ENCODE peak calls at places on chromosomes 3 and 15, in ten cellular contexts. H is H1; X is NCI-H69; U is OCI-LY7; O is stimulated activated CD4-positive, alpha-beta T cell treated with anti-CD3 and anti-CD28 coated beads, Interleukin-4, amount 100 ng/mL, for 48 hours; C is LHCN-M2; I is AG08395; B is mesenteric fat pad; S is sciatic nerve; J is caudate nucleus. W is an unnamed sample.

GRCh38 chr3:90136468-90137191 is 1029.2 kb downstream of the EPHA3 start:
- DNase-seq in C (no peak), B (no peak), O (no peak), S (no peak), X (no peak), J (no peak), I (no peak), U (no peak), H (no peak), W (no peak)

GRCh38 chr3:197960694-197961581 is 921 bp downstream of the LMLN start:
- DNase-seq in O (no peak), S (no peak), C (peak), I (peak), H (no peak), U (no peak), X (no peak), B (no peak), J (no peak), W (no peak)

GRCh38 chr3:44136421-44136820 is 105.3 kb upstream of the TOPAZ1 start:
- DNase-seq in J (no peak), I (no peak), X (no peak), S (no peak), B (no peak), U (no peak), O (no peak), H (no peak), C (peak), W (no peak)

GRCh38 chr3:33315826-33316225 is 38.6 kb downstream of the FBXL2 start:
- DNase-seq in C (peak), U (no peak), I (peak), O (no peak), S (no peak), J (no peak), X (no peak), B (no peak), H (no peak), W (peak)

GRCh38 chr15:40939909-40940801 is 11.0 kb downstream of the DLL4 start:
- DNase-seq in H (no peak), I (no peak), O (no peak), J (no peak), C (no peak), B (no peak), U (no peak), S (no peak), X (peak), W (no peak)

GRCh38 chr3:127195417-127195816 is 2.5 kb downstream of the PRR23E start:
- DNase-seq in O (no peak), X (no peak), B (no peak), J (no peak), C (no peak), H (no peak), I (no peak), U (no peak), S (no peak), W (no peak)

GRCh38 chr3:155847993-155848392 is 6.2 kb downstream of the SLC33A1 start:
- DNase-seq in B (no peak), O (no peak), H (no peak), I (no peak), U (no peak), X (no peak), C (no peak), J (no peak), S (no peak), W (no peak)

GRCh38 chr15:68885070-68885469 is 45.3 kb upstream of the SPESP1 start:
- DNase-seq in C (peak), B (no peak), U (no peak), O (no peak), X (no peak), H (no peak), J (no peak), I (peak), S (no peak), W (peak)

GRCh38 chr3:123285066-123285465 is 83.3 kb downstream of the SEC22A start:
- DNase-seq in O (no peak), U (no peak), B (no peak), I (no peak), X (no peak), C (no peak), H (no peak), J (no peak), S (no peak), W (peak)

GRCh38 chr15:89664441-89664840 is 9.2 kb upstream of the KIF7 start:
- DNase-seq in X (peak), U (no peak), B (no peak), I (no peak), O (no peak), J (no peak), C (no peak), H (no peak), S (no peak), W (no peak)

GRCh38 chr3:45365060-45365459 is 23.3 kb upstream of the LARS2 start:
- DNase-seq in I (peak), U (no peak), C (peak), J (no peak), H (no peak), S (no peak), X (no peak), O (no peak), B (no peak), W (peak)

GRCh38 chr3:134373278-134373941 is 837 bp downstream of the AMOTL2 start:
- DNase-seq in J (peak), C (peak), X (peak), S (peak), B (peak), U (no peak), O (no peak), H (peak), I (peak), W (peak)

GRCh38 chr3:169868369-169868768 is 1.4 kb downstream of the LRRC31 start:
- DNase-seq in B (no peak), I (no peak), H (no peak), O (no peak), J (no peak), X (no peak), U (no peak), C (no peak), S (no peak), W (no peak)

GRCh38 chr3:59265566-59265965 is 215.7 kb upstream of the CFAP20DC start:
- DNase-seq in J (no peak), O (no peak), B (no peak), S (no peak), X (peak), I (no peak), C (no peak), U (no peak), H (no peak), W (no peak)

GRCh38 chr15:41969851-41970431 is 2.4 kb downstream of the EHD4 start:
- DNase-seq in B (peak), H (peak), C (no peak), I (no peak), J (no peak), O (no peak), X (peak), S (peak), U (peak), W (peak)

GRCh38 chr15:67109141-67110034 is 44.0 kb downstream of the SMAD3 start:
- DNase-seq in C (peak), J (no peak), O (no peak), H (no peak), B (peak), I (peak), U (peak), S (peak), X (no peak), W (peak)

GRCh38 chr3:46921871-46922271 is 44.4 kb downstream of the PTH1R start:
- DNase-seq in J (no peak), I (no peak), X (no peak), H (no peak), S (peak), C (no peak), U (no peak), O (no peak), B (peak), W (no peak)

GRCh38 chr3:99324854-99325253 is 313.5 kb upstream of the COL8A1 start:
- DNase-seq in B (no peak), I (no peak), J (no peak), X (no peak), S (no peak), C (peak), U (no peak), H (no peak), O (no peak), W (no peak)

GRCh38 chr3:73552700-73553099 is 72.0 kb downstream of the PDZRN3 start:
- DNase-seq in J (no peak), I (peak), U (no peak), X (peak), H (no peak), C (peak), O (no peak), B (no peak), S (no peak), W (peak)

GRCh38 chr3:180409170-180409569 is 192.8 kb upstream of the TTC14 start:
- DNase-seq in J (no peak), I (no peak), S (no peak), O (no peak), H (no peak), C (no peak), X (no peak), B (no peak), U (no peak), W (no peak)

GRCh38 chr3:41075958-41076357 is 123.3 kb upstream of the CTNNB1 start:
- DNase-seq in X (no peak), I (no peak), O (no peak), U (no peak), S (no peak), C (no peak), H (no peak), B (no peak), J (no peak), W (no peak)